ENCODE peak calls at places on chromosome 2, in six cellular contexts. I is sigmoid colon; S is CD8-positive, alpha-beta T cell; T is body of pancreas; Q is lower lobe of right lung; O is pancreas. W is an unnamed sample.

GRCh38 chr2:43157506-43158232 is 68.7 kb downstream of the ZFP36L2 start:
- DNase-seq in S (no peak), I (no peak), T (no peak), O (no peak), Q (peak), W (no peak)

GRCh38 chr2:106882658-106883057 is 3.3 kb downstream of the ST6GAL2 start:
- DNase-seq in I (no peak), O (no peak), S (no peak), Q (no peak), T (no peak), W (no peak)

GRCh38 chr2:235229236-235229635 is 264.6 kb upstream of the AGAP1 start:
- DNase-seq in Q (no peak), I (no peak), O (no peak), T (no peak), S (no peak), W (no peak)

GRCh38 chr2:236941106-236941505 is 144.6 kb upstream of the COPS8 start:
- DNase-seq in S (no peak), Q (no peak), O (no peak), I (no peak), T (peak), W (no peak)

GRCh38 chr2:20506281-20506685 is 59.4 kb downstream of the RHOB start:
- DNase-seq in O (no peak), T (no peak), I (peak), S (no peak), Q (no peak), W (no peak)

GRCh38 chr2:132515010-132515409 is 98.4 kb downstream of the GPR39 start:
- DNase-seq in Q (no peak), T (peak), O (peak), S (no peak), I (no peak), W (no peak)

GRCh38 chr2:16475581-16475980 is 190.1 kb downstream of the CYRIA start:
- DNase-seq in Q (no peak), S (no peak), T (no peak), I (no peak), O (no peak), W (no peak)

GRCh38 chr2:238895901-238896600 is 48.2 kb downstream of the TWIST2 start:
- DNase-seq in I (peak), T (peak), O (peak), Q (no peak), S (no peak), W (peak)

GRCh38 chr2:60880988-60881932 is at the start of gene REL:
- DNase-seq in O (peak), T (peak), Q (peak), I (peak), S (peak), W (peak)

GRCh38 chr2:163264376-163264775 is 425.8 kb upstream of the KCNH7 start:
- DNase-seq in O (no peak), I (no peak), Q (no peak), T (no peak), S (no peak), W (no peak)

GRCh38 chr2:3126686-3127278 is 250.8 kb downstream of the EIPR1 start:
- DNase-seq in T (no peak), I (no peak), Q (no peak), O (no peak), S (no peak), W (no peak)

GRCh38 chr2:53314718-53315117 is 452.9 kb upstream of the CHAC2 start:
- DNase-seq in O (no peak), Q (no peak), I (no peak), S (no peak), T (peak), W (no peak)

GRCh38 chr2:175251425-175252041 is 70.0 kb upstream of the ATP5MC3 start:
- DNase-seq in Q (no peak), T (peak), O (no peak), I (no peak), S (no peak), W (peak)

GRCh38 chr2:235063501-235063961 is 111.7 kb downstream of the SH3BP4 start:
- DNase-seq in Q (no peak), I (no peak), S (no peak), T (no peak), O (no peak), W (no peak)

GRCh38 chr2:11899264-11899818 is 152.9 kb downstream of the LPIN1 start:
- DNase-seq in I (no peak), T (no peak), O (no peak), Q (no peak), S (no peak), W (no peak)

GRCh38 chr2:171702781-171703556 is 15.7 kb downstream of the DYNC1I2 start:
- DNase-seq in Q (no peak), I (no peak), S (no peak), T (no peak), O (no peak), W (no peak)

GRCh38 chr2:160241251-160242137 is 41.4 kb upstream of the ITGB6 start:
- DNase-seq in S (no peak), I (peak), T (peak), O (peak), Q (peak), W (peak)

GRCh38 chr2:27051902-27052645 is 606 bp downstream of the AGBL5 start:
- DNase-seq in T (no peak), S (no peak), O (peak), I (peak), Q (peak), W (peak)

GRCh38 chr2:122451040-122451439 is 695.6 kb downstream of the TSN start:
- DNase-seq in O (peak), S (no peak), I (no peak), Q (no peak), T (peak), W (no peak)

GRCh38 chr2:185208261-185208660 is 530.3 kb upstream of the FSIP2 start:
- DNase-seq in Q (no peak), I (no peak), O (peak), S (no peak), T (peak), W (no peak)

GRCh38 chr2:163664610-163665009 is 71.2 kb downstream of the FIGN start:
- DNase-seq in O (no peak), Q (no peak), S (no peak), T (no peak), I (no peak), W (no peak)

GRCh38 chr2:141570474-141571131 is 560.2 kb downstream of the LRP1B start:
- DNase-seq in I (no peak), Q (no peak), O (no peak), T (no peak), S (no peak), W (no peak)

GRCh38 chr2:217103752-217104540 is 244.1 kb upstream of the TNP1 start:
- DNase-seq in O (no peak), T (no peak), I (no peak), S (no peak), Q (no peak), W (no peak)

GRCh38 chr2:169034256-169034655 is 3.1 kb upstream of the ABCB11 start:
- DNase-seq in T (no peak), S (no peak), O (no peak), Q (no peak), I (no peak), W (no peak)

GRCh38 chr2:214774108-214774507 is 35.4 kb downstream of the BARD1 start:
- DNase-seq in S (no peak), T (no peak), Q (no peak), I (no peak), O (no peak), W (no peak)

GRCh38 chr2:38794235-38794946 is 16.4 kb downstream of the GEMIN6 start:
- DNase-seq in Q (no peak), O (no peak), T (no peak), I (no peak), S (no peak), W (no peak)

GRCh38 chr2:218259099-218259921 is 1.5 kb upstream of the GPBAR1 start:
- DNase-seq in T (peak), I (peak), Q (peak), S (no peak), O (peak), W (peak)

GRCh38 chr2:46337208-46337994 is 40.2 kb downstream of the EPAS1 start:
- DNase-seq in S (no peak), I (no peak), T (peak), O (no peak), Q (no peak), W (no peak)

DNA sequence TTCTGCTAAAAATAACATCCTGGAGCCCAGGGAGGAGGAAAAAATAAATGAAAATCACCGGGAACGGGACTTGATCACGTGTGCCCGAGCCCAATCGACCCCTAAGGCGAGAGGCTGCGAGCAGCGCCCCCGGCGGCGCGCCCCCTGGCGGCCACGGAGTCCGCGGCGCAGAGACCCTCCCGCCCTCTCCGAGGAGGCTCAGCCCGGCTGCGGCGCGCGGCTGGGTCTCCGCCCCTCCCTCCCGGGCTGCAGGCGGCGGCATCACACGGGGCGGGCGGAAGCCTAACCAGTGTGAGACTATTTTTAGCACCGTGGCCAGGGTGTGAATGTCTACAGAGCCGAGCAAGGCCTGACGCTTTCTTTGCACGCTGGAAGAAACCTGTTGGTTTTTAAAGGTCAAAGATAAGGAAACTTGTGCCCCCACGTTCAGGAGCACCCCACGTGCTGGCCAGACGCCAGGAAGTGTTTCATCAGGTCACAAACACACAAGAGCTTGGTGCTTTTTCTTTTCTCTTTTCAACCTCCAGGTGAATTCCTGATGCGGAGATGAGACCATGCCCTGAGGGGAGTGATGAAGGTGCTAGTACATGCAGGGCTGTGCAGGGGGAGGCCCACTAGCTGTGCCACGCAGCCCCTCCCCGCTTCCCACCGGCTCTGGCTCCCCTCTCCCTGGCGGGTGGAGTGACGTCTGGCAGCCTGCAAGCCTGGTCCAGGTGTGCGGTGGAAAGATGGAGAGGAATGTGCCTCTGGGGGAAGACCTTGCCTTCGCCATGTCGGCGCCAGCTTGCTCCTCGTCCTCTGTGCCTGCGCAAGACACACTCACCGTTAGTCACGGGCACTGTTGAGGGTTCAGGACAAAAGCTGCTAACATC is 35.3 kb upstream of the DNMT3A start:
- DNase-seq in T (peak), S (peak), Q (peak), O (peak), I (peak), W (peak)
- H3K4me3 ChIP-seq in T (no peak), S (peak), Q (peak), O (no peak), I (peak), W (no peak)

GRCh38 chr2:120862254-120863172 is 126.8 kb downstream of the GLI2 start:
- DNase-seq in T (no peak), I (no peak), O (no peak), S (no peak), Q (peak), W (no peak)

GRCh38 chr2:120861576-120862191 is 126.0 kb downstream of the GLI2 start:
- DNase-seq in Q (peak), S (no peak), T (no peak), O (no peak), I (no peak), W (no peak)

GRCh38 chr2:120864981-120865380 is 129.3 kb downstream of the GLI2 start:
- DNase-seq in T (no peak), O (no peak), S (no peak), I (peak), Q (peak), W (no peak)

GRCh38 chr2:120863661-120864320 is 128.1 kb downstream of the GLI2 start:
- DNase-seq in O (no peak), Q (peak), T (no peak), I (peak), S (no peak), W (peak)

GRCh38 chr2:120863173-120863545 is 127.5 kb downstream of the GLI2 start:
- DNase-seq in I (peak), O (no peak), T (no peak), S (no peak), Q (peak), W (no peak)
- H3K27ac ChIP-seq in I (no peak), O (no peak), T (no peak), S (no peak), Q (no peak), W (peak)

GRCh38 chr2:71422786-71423185 is 30.6 kb upstream of the DYSF start:
- DNase-seq in Q (no peak), I (no peak), O (no peak), S (no peak), T (no peak), W (no peak)

GRCh38 chr2:71419145-71419544 is 34.2 kb upstream of the DYSF start:
- DNase-seq in T (no peak), I (no peak), S (no peak), O (no peak), Q (no peak), W (no peak)

GRCh38 chr2:71419976-71420375 is 33.4 kb upstream of the DYSF start:
- DNase-seq in I (no peak), Q (no peak), O (no peak), S (no peak), T (no peak), W (no peak)

GRCh38 chr2:71417300-71418202 is 35.8 kb upstream of the DYSF start:
- DNase-seq in Q (no peak), O (no peak), I (no peak), T (no peak), S (no peak), W (no peak)
- TF ChIP-seq CTCF in Q (no peak), O (no peak), I (no peak), T (no peak), S (no peak), W (no peak)

GRCh38 chr2:120821446-120822160 is 85.9 kb downstream of the GLI2 start:
- DNase-seq in I (no peak), O (no peak), T (no peak), Q (peak), S (no peak), W (no peak)

GRCh38 chr2:120818441-120818920 is 82.8 kb downstream of the GLI2 start:
- DNase-seq in S (no peak), Q (peak), I (peak), T (peak), O (peak), W (peak)

GRCh38 chr2:120819720-120820210 is 84.1 kb downstream of the GLI2 start:
- DNase-seq in O (no peak), T (no peak), I (no peak), S (no peak), Q (peak), W (no peak)

GRCh38 chr2:120820885-120821279 is 85.2 kb downstream of the GLI2 start:
- DNase-seq in I (no peak), T (peak), S (no peak), O (no peak), Q (no peak), W (peak)

DNA sequence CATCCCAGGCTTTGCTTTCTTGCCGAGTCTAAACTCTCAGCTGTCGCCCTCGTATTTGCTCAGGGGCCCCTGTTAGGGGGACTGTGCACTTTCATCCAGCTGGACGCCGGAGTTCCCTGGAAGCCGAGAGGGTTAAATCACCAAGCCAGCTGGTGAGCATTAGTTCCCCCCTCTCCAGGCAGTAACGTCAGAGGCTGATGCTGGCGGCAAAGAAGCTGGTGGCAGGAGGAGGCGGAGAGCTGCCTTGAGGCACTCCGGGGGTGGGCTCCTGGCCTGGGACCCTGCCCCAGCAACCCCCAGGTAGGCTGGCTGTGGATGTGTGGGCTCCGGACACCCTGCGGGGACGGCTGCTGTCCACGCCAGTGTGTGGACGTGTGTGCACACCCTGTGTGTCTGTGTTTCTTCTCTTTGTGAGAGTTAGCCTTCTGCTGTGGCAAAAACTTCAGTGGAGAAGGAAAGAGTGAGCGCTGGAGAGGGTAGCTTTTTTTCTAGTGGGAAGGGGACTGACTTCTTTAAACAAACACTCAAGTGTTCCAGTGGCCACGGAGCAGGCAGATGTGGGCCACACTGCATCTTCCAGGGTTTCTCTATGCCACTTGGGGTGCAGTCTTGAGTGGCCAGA is 84.7 kb downstream of the GLI2 start:
- DNase-seq in Q (no peak), T (no peak), O (no peak), I (peak), S (no peak), W (no peak)
- H3K4me3 ChIP-seq in Q (no peak), T (no peak), O (no peak), I (peak), S (no peak), W (no peak)

DNA sequence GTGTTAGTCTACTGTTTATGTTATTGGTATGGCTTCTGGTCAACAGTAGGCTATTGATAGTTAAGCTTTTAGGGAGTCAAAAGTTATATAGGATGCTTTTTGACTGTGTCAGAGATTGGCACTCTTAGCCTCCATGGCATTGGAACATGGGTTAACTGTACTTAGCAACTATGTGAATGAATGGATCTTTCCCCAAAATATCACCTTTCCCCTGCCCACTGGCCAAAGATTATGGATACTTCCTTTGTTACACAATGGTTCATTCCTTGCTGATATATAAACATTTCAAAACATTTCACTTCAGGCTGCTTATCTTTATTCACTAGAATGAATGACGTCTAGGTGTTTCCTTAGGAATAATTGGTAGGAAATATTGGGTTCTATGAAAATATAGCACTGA is 62.1 kb upstream of the DOCK10 start:
- DNase-seq in Q (no peak), T (no peak), S (no peak), I (no peak), O (no peak), W (no peak)
- H3K27ac ChIP-seq in Q (no peak), T (no peak), S (no peak), I (no peak), O (no peak), W (no peak)

GRCh38 chr2:8546319-8547283 is 135.3 kb upstream of the ID2 start:
- DNase-seq in T (no peak), O (no peak), Q (peak), I (peak), S (no peak), W (no peak)

GRCh38 chr2:8545676-8546318 is 136.1 kb upstream of the ID2 start:
- DNase-seq in S (no peak), O (no peak), Q (no peak), T (no peak), I (no peak), W (no peak)

GRCh38 chr2:8543412-8544167 is 138.3 kb upstream of the ID2 start:
- DNase-seq in O (no peak), Q (peak), I (peak), T (peak), S (peak), W (peak)

GRCh38 chr2:8544168-8544785 is 137.6 kb upstream of the ID2 start:
- DNase-seq in T (no peak), S (no peak), I (no peak), O (peak), Q (no peak), W (no peak)

GRCh38 chr2:8544786-8545631 is 136.8 kb upstream of the ID2 start:
- DNase-seq in S (peak), T (peak), Q (peak), I (peak), O (peak), W (peak)
- TF ChIP-seq CTCF in S (peak), T (no peak), Q (peak), I (no peak), O (no peak), W (no peak)

DNA sequence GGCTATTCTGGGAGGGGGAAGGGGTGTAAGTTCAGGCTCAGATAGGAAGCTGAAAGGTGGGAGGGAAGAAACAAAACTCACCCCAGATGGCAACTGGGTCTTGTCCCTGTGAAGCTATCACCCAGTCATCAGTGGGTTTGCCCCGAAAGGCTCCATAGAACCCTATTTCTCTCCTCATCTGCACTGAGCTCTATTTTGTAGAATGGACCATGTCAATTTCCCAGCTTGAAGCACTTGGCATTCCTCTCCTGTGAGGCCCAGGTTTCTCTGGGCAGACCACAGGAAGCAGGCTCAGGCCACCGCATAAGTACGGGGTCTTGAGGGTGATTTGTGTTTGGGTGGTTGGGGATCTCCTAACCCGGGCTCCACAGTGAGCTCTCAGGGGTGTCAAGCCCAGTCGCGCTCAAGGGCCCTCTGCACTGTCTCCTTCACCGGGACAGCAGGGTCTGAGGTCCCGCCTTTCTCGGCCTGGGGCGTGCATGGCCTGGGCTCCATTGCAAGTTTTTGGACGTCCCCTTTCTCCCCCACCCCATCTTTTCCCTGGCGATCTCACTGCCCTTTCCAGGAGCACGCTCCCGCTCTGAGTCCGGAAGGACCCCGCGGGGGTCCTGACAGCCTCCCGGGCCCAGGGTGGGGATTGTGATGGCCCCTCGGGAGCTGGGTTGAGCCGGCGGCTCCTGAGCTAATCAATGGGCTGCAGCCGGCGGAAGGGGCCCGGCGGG is 27.3 kb upstream of the NOTO start:
- DNase-seq in S (no peak), I (no peak), Q (no peak), T (no peak), O (no peak), W (no peak)
- H3K4me3 ChIP-seq in S (peak), I (peak), Q (peak), T (no peak), O (peak), W (no peak)